ENCODE peak calls at places on chromosome 7, in ten cellular contexts. M, L, N, C, F, O, H, A, Q and B are unnamed samples.
A peak's percentile ranks its signal among the peaks of the same experiment; 100 is the strongest.

GRCh38 chr7:111051832-111052231 is 39.1 kb upstream of the LRRN3 start:
- DNase-seq in F (no peak), N (no peak), A (no peak), Q (no peak), H (no peak), O (no peak), M (no peak), L (no peak), C (no peak), B (no peak)

GRCh38 chr7:115216652-115217051 is 294.8 kb downstream of the MDFIC start:
- DNase-seq in Q (no peak), M (no peak), F (no peak), H (no peak), C (no peak), A (no peak), N (no peak), O (no peak), L (no peak), B (no peak)

GRCh38 chr7:744854-745430 is 17.9 kb upstream of the PRKAR1B start:
- DNase-seq in O (no peak), H (no peak), M (no peak), F (no peak), Q (no peak), C (no peak), A (no peak), L (no peak), N (no peak), B (no peak)

GRCh38 chr7:23246540-23246939 is at the start of gene GPNMB:
- DNase-seq in N (no peak), C (peak; percentile 77), A (no peak), O (no peak), H (peak; percentile 17), F (peak; percentile 92), Q (peak; percentile 83), L (peak; percentile 61), M (no peak), B (peak; percentile 83)

GRCh38 chr7:88664630-88665233 is 94.8 kb upstream of the ZNF804B start:
- DNase-seq in N (no peak), L (no peak), M (no peak), O (no peak), Q (no peak), H (no peak), A (no peak), F (no peak), C (no peak), B (peak; percentile 3)

GRCh38 chr7:157525501-157525915 is 188.7 kb downstream of the DNAJB6 start:
- DNase-seq in A (no peak), C (no peak), M (peak; percentile 40), Q (no peak), H (no peak), F (no peak), L (no peak), N (no peak), O (no peak), B (no peak)

GRCh38 chr7:16178069-16178468 is 243.3 kb downstream of the CRPPA start:
- DNase-seq in F (no peak), H (no peak), C (no peak), M (no peak), N (no peak), Q (no peak), L (no peak), A (no peak), O (no peak), B (no peak)

GRCh38 chr7:42493436-42494198 is 256.6 kb upstream of the GLI3 start:
- DNase-seq in F (peak; percentile 49), M (peak; percentile 70), Q (peak; percentile 91), L (peak; percentile 70), N (no peak), C (peak; percentile 82), A (peak; percentile 69), H (peak; percentile 57), O (peak; percentile 27), B (peak; percentile 94)

GRCh38 chr7:114922652-114923402 is 933 bp downstream of the MDFIC start:
- DNase-seq in M (peak; percentile 49), C (peak; percentile 44), N (peak; percentile 62), O (peak; percentile 19), A (peak; percentile 29), Q (peak; percentile 89), F (no peak), L (peak; percentile 48), H (peak; percentile 62), B (peak; percentile 78)

GRCh38 chr7:148697256-148697841 is 1.4 kb upstream of the CUL1 start:
- DNase-seq in N (no peak), L (no peak), A (peak; percentile 6), M (no peak), C (peak; percentile 41), H (peak; percentile 23), F (no peak), O (no peak), Q (peak; percentile 47), B (peak; percentile 70)

GRCh38 chr7:22325671-22326070 is 31.3 kb downstream of the RAPGEF5 start:
- DNase-seq in A (no peak), Q (no peak), O (no peak), N (no peak), L (no peak), C (no peak), F (no peak), M (no peak), H (no peak), B (no peak)

GRCh38 chr7:41732279-41733062 is 29.6 kb upstream of the INHBA start:
- DNase-seq in L (peak; percentile 13), H (no peak), N (no peak), Q (peak; percentile 53), M (no peak), F (no peak), A (no peak), C (no peak), O (no peak), B (no peak)

GRCh38 chr7:13725591-13725990 is 263.9 kb downstream of the ETV1 start:
- DNase-seq in F (no peak), A (no peak), Q (peak; percentile 22), C (no peak), L (no peak), O (no peak), N (no peak), H (no peak), M (no peak), B (no peak)
- TF ChIP-seq CTCF in F (no peak), A (no peak), Q (no peak), C (no peak), L (no peak), O (peak; percentile 7), N (no peak), H (no peak), M (no peak), B (peak; percentile 12)

DNA sequence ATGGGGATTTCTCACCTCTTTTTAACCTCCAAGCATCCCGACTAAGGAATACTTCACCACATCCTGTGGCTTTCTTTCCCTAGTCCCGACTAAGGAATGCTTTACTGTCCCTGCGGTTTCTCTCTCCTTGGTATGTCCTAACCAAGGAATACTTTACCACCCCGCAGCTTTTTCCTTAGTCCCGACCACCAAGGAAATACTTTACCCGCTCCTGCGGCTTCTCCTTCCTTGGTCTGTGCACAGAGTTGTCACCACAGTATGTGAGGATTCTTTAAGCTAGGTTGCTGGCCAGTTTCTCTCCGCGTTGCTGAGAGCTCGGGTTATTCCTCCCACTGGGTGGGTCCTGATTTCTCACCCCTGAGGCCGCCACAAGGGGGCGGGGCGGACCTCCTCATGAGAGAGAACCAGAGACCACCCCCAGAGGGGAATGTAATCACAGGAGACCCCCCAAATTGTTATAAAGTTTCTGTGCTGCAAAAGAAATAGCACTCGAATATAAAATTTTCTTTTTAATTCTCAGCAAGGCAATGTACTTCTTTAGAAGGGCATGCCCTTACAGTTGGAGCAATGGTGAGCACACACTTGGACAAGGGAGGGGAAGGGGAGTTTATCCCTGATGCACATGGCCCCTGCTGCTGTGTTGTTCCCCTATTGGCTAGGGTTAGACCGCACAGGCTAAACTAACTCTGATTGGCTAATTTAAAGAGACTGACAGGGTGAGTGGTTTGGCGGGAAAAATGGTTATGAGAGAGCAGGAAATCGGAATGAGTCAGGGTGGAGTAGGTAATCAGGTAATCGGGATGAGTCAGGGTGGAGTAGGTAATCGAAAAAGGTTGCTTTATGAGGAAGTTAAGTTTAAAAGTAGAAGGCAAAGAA is 12.8 kb downstream of the SUGCT start:
- DNase-seq in C (no peak), O (no peak), H (no peak), M (peak; percentile 64), Q (no peak), N (no peak), L (no peak), F (no peak), A (no peak), B (peak; percentile 52)
- TF ChIP-seq CTCF in C (no peak), O (no peak), H (no peak), M (peak; percentile 24), Q (no peak), N (no peak), L (no peak), F (no peak), A (no peak), B (peak; percentile 14)

GRCh38 chr7:105996860-105997737 is 34.0 kb downstream of the CDHR3 start:
- DNase-seq in N (no peak), M (no peak), Q (no peak), H (no peak), A (no peak), F (no peak), L (no peak), O (no peak), C (no peak), B (no peak)

GRCh38 chr7:105999256-105999655 is 36.2 kb downstream of the CDHR3 start:
- DNase-seq in A (no peak), O (no peak), F (no peak), C (no peak), N (no peak), Q (no peak), H (no peak), L (no peak), M (no peak), B (no peak)

GRCh38 chr7:106003525-106004064 is 40.5 kb downstream of the CDHR3 start:
- DNase-seq in O (no peak), H (no peak), A (no peak), N (no peak), C (no peak), F (no peak), M (no peak), Q (no peak), L (no peak), B (no peak)

GRCh38 chr7:106006906-106007305 is 43.8 kb downstream of the CDHR3 start:
- DNase-seq in L (no peak), Q (no peak), F (no peak), C (no peak), H (no peak), A (no peak), N (no peak), M (no peak), O (no peak), B (no peak)

DNA sequence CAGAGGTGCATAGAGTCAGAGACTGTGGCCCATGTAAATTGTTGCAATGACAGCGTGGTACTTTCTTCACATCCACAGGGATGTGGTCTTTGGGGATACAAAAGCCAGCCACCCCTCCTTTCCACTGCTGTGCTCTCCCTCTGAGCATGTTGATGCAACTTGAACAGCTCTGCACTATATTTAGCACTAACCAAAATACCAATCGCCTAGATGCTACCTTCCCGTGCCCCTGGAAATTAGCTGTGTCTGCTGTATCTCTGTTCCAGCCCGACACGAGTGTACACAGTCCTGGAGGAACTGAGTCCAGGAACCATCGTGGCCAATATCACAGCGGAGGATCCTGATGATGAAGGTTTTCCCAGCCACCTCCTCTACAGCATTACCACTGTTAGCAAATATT is 38.1 kb downstream of the CDHR3 start:
- DNase-seq in H (no peak), C (no peak), L (no peak), M (no peak), A (no peak), Q (no peak), N (no peak), O (no peak), F (no peak), B (no peak)
- TF ChIP-seq CTCF in H (no peak), C (no peak), L (no peak), M (no peak), A (no peak), Q (no peak), N (no peak), O (no peak), F (no peak), B (no peak)

GRCh38 chr7:27235387-27236052 is 7.1 kb upstream of the EVX1 start:
- DNase-seq in H (peak; percentile 79), C (peak; percentile 42), F (no peak), N (peak; percentile 59), O (peak; percentile 60), A (peak; percentile 77), L (peak; percentile 49), M (peak; percentile 86), Q (no peak), B (peak; percentile 26)
- TF ChIP-seq CTCF in H (peak; percentile 25), C (peak; percentile 58), F (peak; percentile 56), N (peak; percentile 28), O (peak; percentile 61), A (peak; percentile 39), L (peak; percentile 62), M (peak; percentile 62), Q (peak; percentile 25), B (peak; percentile 46)